ENCODE peak calls at places on chromosomes 6 and 20, in five cellular contexts. One of them, this sample, is unnamed.
A peak's percentile ranks its signal among the peaks of the same experiment; 100 is the strongest.

GRCh38 chr6:43846556-43846955 is 76.5 kb downstream of the VEGFA start:
- DNase-seq in pancreas: no peak
- DNase-seq in BE2C: no peak
- DNase-seq in heart left ventricle: no peak
- DNase-seq in cardiac fibroblast: no peak
- DNase-seq in this sample: no peak

GRCh38 chr6:24323632-24324337 is 34.1 kb downstream of the DCDC2 start:
- DNase-seq in pancreas: no peak
- DNase-seq in BE2C: no peak
- DNase-seq in heart left ventricle: no peak
- DNase-seq in cardiac fibroblast: peak; percentile 32
- DNase-seq in this sample: no peak

GRCh38 chr6:155495011-155495768 is 39.6 kb upstream of the NOX3 start:
- DNase-seq in pancreas: no peak
- DNase-seq in BE2C: peak; percentile 57
- DNase-seq in heart left ventricle: peak; percentile 38
- DNase-seq in cardiac fibroblast: peak; percentile 96
- DNase-seq in this sample: peak; percentile 28

GRCh38 chr6:155936551-155936950 is 480.9 kb upstream of the NOX3 start:
- DNase-seq in pancreas: no peak
- DNase-seq in BE2C: no peak
- DNase-seq in heart left ventricle: no peak
- DNase-seq in cardiac fibroblast: no peak
- DNase-seq in this sample: no peak

GRCh38 chr6:158853072-158853871 is 34.1 kb upstream of the EZR start:
- DNase-seq in pancreas: peak; percentile 91
- DNase-seq in BE2C: no peak
- DNase-seq in heart left ventricle: peak; percentile 56
- DNase-seq in cardiac fibroblast: peak; percentile 89
- DNase-seq in this sample: peak; percentile 50

GRCh38 chr6:6569768-6570167 is 18.8 kb upstream of the LY86 start:
- DNase-seq in pancreas: no peak
- DNase-seq in BE2C: no peak
- DNase-seq in heart left ventricle: no peak
- DNase-seq in cardiac fibroblast: no peak
- DNase-seq in this sample: no peak

GRCh38 chr20:9912290-9912689 is 73.4 kb upstream of the PAK5 start:
- DNase-seq in pancreas: no peak
- DNase-seq in BE2C: no peak
- DNase-seq in heart left ventricle: no peak
- DNase-seq in cardiac fibroblast: no peak
- DNase-seq in this sample: no peak

GRCh38 chr20:62616728-62617621 is 25.3 kb upstream of the SLCO4A1 start:
- DNase-seq in pancreas: no peak
- DNase-seq in BE2C: peak; percentile 90
- DNase-seq in heart left ventricle: peak; percentile 82
- DNase-seq in cardiac fibroblast: peak; percentile 75
- DNase-seq in this sample: peak; percentile 85

GRCh38 chr6:68144667-68145066 is 490.4 kb upstream of the ADGRB3 start:
- DNase-seq in pancreas: no peak
- DNase-seq in BE2C: no peak
- DNase-seq in heart left ventricle: no peak
- DNase-seq in cardiac fibroblast: no peak
- DNase-seq in this sample: no peak

GRCh38 chr6:150395388-150396009 is 26.7 kb downstream of the IYD start:
- DNase-seq in pancreas: peak; percentile 34
- DNase-seq in BE2C: peak; percentile 54
- DNase-seq in heart left ventricle: peak; percentile 43
- DNase-seq in cardiac fibroblast: peak; percentile 71
- DNase-seq in this sample: peak; percentile 58

GRCh38 chr6:96184798-96185197 is 169.0 kb downstream of the FUT9 start:
- DNase-seq in pancreas: no peak
- DNase-seq in BE2C: no peak
- DNase-seq in heart left ventricle: no peak
- DNase-seq in cardiac fibroblast: no peak
- DNase-seq in this sample: no peak

GRCh38 chr20:7305971-7306370 is 538.5 kb downstream of the BMP2 start:
- DNase-seq in pancreas: no peak
- DNase-seq in BE2C: no peak
- DNase-seq in heart left ventricle: no peak
- DNase-seq in cardiac fibroblast: peak; percentile 0
- DNase-seq in this sample: no peak

GRCh38 chr20:32368930-32369329 is 10.8 kb downstream of the ASXL1 start:
- DNase-seq in pancreas: no peak
- DNase-seq in BE2C: no peak
- DNase-seq in heart left ventricle: no peak
- DNase-seq in cardiac fibroblast: no peak
- DNase-seq in this sample: no peak

GRCh38 chr6:168825226-168826077 is 384.5 kb downstream of the SMOC2 start:
- DNase-seq in pancreas: no peak
- DNase-seq in BE2C: no peak
- DNase-seq in heart left ventricle: no peak
- DNase-seq in cardiac fibroblast: no peak
- DNase-seq in this sample: no peak

GRCh38 chr6:128276311-128276710 is 244.1 kb downstream of the PTPRK start:
- DNase-seq in pancreas: no peak
- DNase-seq in BE2C: no peak
- DNase-seq in heart left ventricle: no peak
- DNase-seq in cardiac fibroblast: no peak
- DNase-seq in this sample: no peak

GRCh38 chr6:116268589-116269293 is 11.0 kb downstream of the TSPYL1 start:
- DNase-seq in pancreas: no peak
- DNase-seq in BE2C: no peak
- DNase-seq in heart left ventricle: no peak
- DNase-seq in cardiac fibroblast: peak; percentile 86
- DNase-seq in this sample: no peak

GRCh38 chr6:71466362-71466761 is 177.8 kb downstream of the OGFRL1 start:
- DNase-seq in pancreas: no peak
- DNase-seq in BE2C: no peak
- DNase-seq in heart left ventricle: no peak
- DNase-seq in cardiac fibroblast: no peak
- DNase-seq in this sample: no peak

GRCh38 chr20:51144476-51144875 is 121.6 kb upstream of the KCNG1 start:
- DNase-seq in pancreas: no peak
- DNase-seq in BE2C: no peak
- DNase-seq in heart left ventricle: no peak
- DNase-seq in cardiac fibroblast: no peak
- DNase-seq in this sample: no peak

GRCh38 chr20:21179796-21180195 is 53.9 kb downstream of the KIZ start:
- DNase-seq in pancreas: no peak
- DNase-seq in BE2C: no peak
- DNase-seq in heart left ventricle: no peak
- DNase-seq in cardiac fibroblast: peak; percentile 43
- DNase-seq in this sample: no peak

GRCh38 chr6:136582702-136583471 is 32.7 kb upstream of the MAP7 start:
- DNase-seq in pancreas: no peak
- DNase-seq in BE2C: no peak
- DNase-seq in heart left ventricle: no peak
- DNase-seq in cardiac fibroblast: peak; percentile 92
- DNase-seq in this sample: no peak

GRCh38 chr6:109690373-109690739 is 646 bp downstream of the AK9 start:
- DNase-seq in pancreas: peak; percentile 75
- DNase-seq in BE2C: peak; percentile 69
- DNase-seq in heart left ventricle: peak; percentile 52
- DNase-seq in cardiac fibroblast: no peak
- DNase-seq in this sample: peak; percentile 69

GRCh38 chr20:62702886-62703852 is 5.5 kb upstream of the NTSR1 start:
- DNase-seq in pancreas: no peak
- DNase-seq in BE2C: peak; percentile 73
- DNase-seq in heart left ventricle: peak; percentile 14
- DNase-seq in cardiac fibroblast: peak; percentile 83
- DNase-seq in this sample: no peak

GRCh38 chr20:24027229-24027628 is 38.6 kb upstream of the GGTLC1 start:
- DNase-seq in pancreas: no peak
- DNase-seq in BE2C: no peak
- DNase-seq in heart left ventricle: peak; percentile 70
- DNase-seq in cardiac fibroblast: peak; percentile 84
- DNase-seq in this sample: no peak

GRCh38 chr6:89353118-89353556 is 615 bp upstream of the UBE2J1 start:
- DNase-seq in pancreas: no peak
- DNase-seq in BE2C: no peak
- DNase-seq in heart left ventricle: no peak
- DNase-seq in cardiac fibroblast: no peak
- DNase-seq in this sample: no peak

GRCh38 chr20:44354979-44355502 is 458 bp upstream of the HNF4A start:
- DNase-seq in pancreas: no peak
- DNase-seq in BE2C: no peak
- DNase-seq in heart left ventricle: no peak
- DNase-seq in cardiac fibroblast: no peak
- DNase-seq in this sample: no peak

GRCh38 chr6:63307581-63308246 is 12.1 kb downstream of the LGSN start:
- DNase-seq in pancreas: no peak
- DNase-seq in BE2C: peak; percentile 25
- DNase-seq in heart left ventricle: no peak
- DNase-seq in cardiac fibroblast: peak; percentile 69
- DNase-seq in this sample: no peak

GRCh38 chr20:51172558-51173428 is 149.9 kb upstream of the KCNG1 start:
- DNase-seq in pancreas: no peak
- DNase-seq in BE2C: no peak
- DNase-seq in heart left ventricle: no peak
- DNase-seq in cardiac fibroblast: no peak
- DNase-seq in this sample: no peak

GRCh38 chr20:51136326-51136725 is 113.4 kb upstream of the KCNG1 start:
- DNase-seq in pancreas: no peak
- DNase-seq in BE2C: no peak
- DNase-seq in heart left ventricle: no peak
- DNase-seq in cardiac fibroblast: no peak
- DNase-seq in this sample: no peak

GRCh38 chr6:61868507-61869080 is 417.4 kb downstream of the KHDRBS2 start:
- DNase-seq in pancreas: no peak
- DNase-seq in BE2C: no peak
- DNase-seq in heart left ventricle: no peak
- DNase-seq in cardiac fibroblast: no peak
- DNase-seq in this sample: no peak

GRCh38 chr6:111861321-111861938 is 11.8 kb downstream of the FYN start:
- DNase-seq in pancreas: no peak
- DNase-seq in BE2C: no peak
- DNase-seq in heart left ventricle: no peak
- DNase-seq in cardiac fibroblast: no peak
- DNase-seq in this sample: no peak

GRCh38 chr20:50750145-50750671 is 18.8 kb downstream of the PARD6B start:
- DNase-seq in pancreas: no peak
- DNase-seq in BE2C: no peak
- DNase-seq in heart left ventricle: no peak
- DNase-seq in cardiac fibroblast: peak; percentile 18
- DNase-seq in this sample: no peak

GRCh38 chr6:5851261-5851757 is 155.4 kb downstream of the NRN1 start:
- DNase-seq in pancreas: peak; percentile 36
- DNase-seq in BE2C: no peak
- DNase-seq in heart left ventricle: peak; percentile 62
- DNase-seq in cardiac fibroblast: peak; percentile 21
- DNase-seq in this sample: peak; percentile 71

DNA sequence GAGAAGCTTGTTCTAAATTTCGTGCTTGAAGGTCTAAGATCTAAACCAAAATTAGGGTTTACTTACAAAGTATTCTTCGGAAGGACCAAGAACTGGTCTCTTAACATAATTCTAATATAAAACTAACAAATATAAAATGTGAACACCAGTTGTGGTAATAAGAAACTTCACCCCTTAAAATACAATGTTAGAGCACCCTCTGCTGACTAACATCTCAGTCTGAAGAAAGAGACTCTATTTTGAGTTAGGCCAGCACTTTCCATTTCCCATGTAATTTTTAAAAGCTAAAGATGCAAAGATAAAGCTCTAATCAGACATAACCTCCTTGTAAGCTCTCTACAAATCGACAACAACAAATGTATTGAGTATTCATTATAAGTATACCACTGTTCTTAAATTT is 24.6 kb downstream of the ATG5 start:
- DNase-seq in pancreas: no peak
- DNase-seq in BE2C: no peak
- DNase-seq in heart left ventricle: no peak
- DNase-seq in cardiac fibroblast: peak; percentile 68
- DNase-seq in this sample: no peak
- TF ChIP-seq CTCF in pancreas: peak; percentile 9
- TF ChIP-seq CTCF in BE2C: peak; percentile 70
- TF ChIP-seq CTCF in heart left ventricle: peak; percentile 63
- TF ChIP-seq CTCF in cardiac fibroblast: peak; percentile 46
- TF ChIP-seq CTCF in this sample: peak; percentile 41

GRCh38 chr6:55293116-55293515 is 34.2 kb upstream of the GFRAL start:
- DNase-seq in pancreas: no peak
- DNase-seq in BE2C: peak; percentile 4
- DNase-seq in heart left ventricle: no peak
- DNase-seq in cardiac fibroblast: peak; percentile 17
- DNase-seq in this sample: no peak
- TF ChIP-seq CTCF in pancreas: no peak
- TF ChIP-seq CTCF in BE2C: peak; percentile 50
- TF ChIP-seq CTCF in heart left ventricle: peak; percentile 34
- TF ChIP-seq CTCF in cardiac fibroblast: peak; percentile 29
- TF ChIP-seq CTCF in this sample: peak; percentile 22

GRCh38 chr20:846894-847278 is 13.4 kb downstream of the FAM110A start:
- DNase-seq in pancreas: no peak
- DNase-seq in BE2C: no peak
- DNase-seq in heart left ventricle: no peak
- DNase-seq in cardiac fibroblast: no peak
- DNase-seq in this sample: no peak
- TF ChIP-seq CTCF in pancreas: no peak
- TF ChIP-seq CTCF in BE2C: no peak
- TF ChIP-seq CTCF in heart left ventricle: no peak
- TF ChIP-seq CTCF in cardiac fibroblast: no peak
- TF ChIP-seq CTCF in this sample: no peak

GRCh38 chr6:30891816-30892553 is 7.7 kb downstream of the DDR1 start:
- DNase-seq in pancreas: no peak
- DNase-seq in BE2C: no peak
- DNase-seq in heart left ventricle: no peak
- DNase-seq in cardiac fibroblast: no peak
- DNase-seq in this sample: no peak

GRCh38 chr6:30893666-30894065 is 9.3 kb downstream of the DDR1 start:
- DNase-seq in pancreas: no peak
- DNase-seq in BE2C: no peak
- DNase-seq in heart left ventricle: no peak
- DNase-seq in cardiac fibroblast: no peak
- DNase-seq in this sample: no peak

GRCh38 chr6:30891450-30891723 is 7.1 kb downstream of the DDR1 start:
- DNase-seq in pancreas: no peak
- DNase-seq in BE2C: no peak
- DNase-seq in heart left ventricle: no peak
- DNase-seq in cardiac fibroblast: no peak
- DNase-seq in this sample: no peak

GRCh38 chr6:30894381-30894780 is 10.1 kb downstream of the DDR1 start:
- DNase-seq in pancreas: no peak
- DNase-seq in BE2C: no peak
- DNase-seq in heart left ventricle: peak; percentile 16
- DNase-seq in cardiac fibroblast: no peak
- DNase-seq in this sample: no peak

GRCh38 chr6:30893001-30893591 is 8.8 kb downstream of the DDR1 start:
- DNase-seq in pancreas: no peak
- DNase-seq in BE2C: no peak
- DNase-seq in heart left ventricle: peak; percentile 12
- DNase-seq in cardiac fibroblast: no peak
- DNase-seq in this sample: no peak
- TF ChIP-seq CTCF in pancreas: no peak
- TF ChIP-seq CTCF in BE2C: peak; percentile 23
- TF ChIP-seq CTCF in heart left ventricle: no peak
- TF ChIP-seq CTCF in cardiac fibroblast: peak; percentile 11
- TF ChIP-seq CTCF in this sample: no peak

GRCh38 chr6:151958332-151958731 is 150.8 kb downstream of the ESR1 start:
- DNase-seq in pancreas: no peak
- DNase-seq in BE2C: no peak
- DNase-seq in heart left ventricle: no peak
- DNase-seq in cardiac fibroblast: peak; percentile 75
- DNase-seq in this sample: no peak
- TF ChIP-seq CTCF in pancreas: no peak
- TF ChIP-seq CTCF in BE2C: no peak
- TF ChIP-seq CTCF in heart left ventricle: no peak
- TF ChIP-seq CTCF in cardiac fibroblast: no peak
- TF ChIP-seq CTCF in this sample: no peak

This sample was measured in nephron progenitor cell.